ENCODE peak calls at places on chromosome 5, in four cellular contexts. X is A549, W is sigmoid colon, K is heart right ventricle. V is an unnamed sample.

GRCh38 chr5:170623576-170624181 is 119.9 kb downstream of the KCNIP1 start:
- DNase-seq in X (peak; percentile 59), W (peak; percentile 70), K (no peak), V (peak; percentile 18)

GRCh38 chr5:98921947-98922508 is 6.8 kb downstream of the CHD1 start:
- DNase-seq in X (no peak), K (no peak), W (no peak), V (no peak)

GRCh38 chr5:90682278-90682677 is 123.7 kb downstream of the ADGRV1 start:
- DNase-seq in W (no peak), K (no peak), X (no peak), V (no peak)

GRCh38 chr5:32574540-32575175 is 10.7 kb upstream of the SUB1 start:
- DNase-seq in X (no peak), W (no peak), K (no peak), V (peak; percentile 23)

GRCh38 chr5:172866802-172867748 is 33.0 kb downstream of the ERGIC1 start:
- DNase-seq in K (peak; percentile 64), X (no peak), W (peak; percentile 96), V (no peak)

GRCh38 chr5:133480366-133480765 is 132.0 kb downstream of the FSTL4 start:
- DNase-seq in K (no peak), X (no peak), W (no peak), V (no peak)

GRCh38 chr5:88251048-88251711 is 17.5 kb downstream of the TMEM161B start:
- DNase-seq in K (no peak), W (no peak), X (no peak), V (no peak)

GRCh38 chr5:116947691-116948528 is 373.3 kb upstream of the SEMA6A start:
- DNase-seq in K (peak; percentile 51), X (peak; percentile 11), W (no peak), V (peak; percentile 36)

GRCh38 chr5:78979899-78980298 is 5.2 kb downstream of the ARSB start:
- DNase-seq in W (no peak), K (no peak), X (no peak), V (no peak)

GRCh38 chr5:171450423-171451246 is 31.2 kb downstream of the FGF18 start:
- DNase-seq in X (no peak), K (peak; percentile 76), W (peak; percentile 81), V (no peak)

GRCh38 chr5:121974261-121974660 is 12.5 kb downstream of the SRFBP1 start:
- DNase-seq in K (no peak), X (no peak), W (no peak), V (no peak)

GRCh38 chr5:176171171-176171760 is 67.0 kb upstream of the SIMC1 start:
- DNase-seq in X (no peak), K (no peak), W (no peak), V (no peak)

GRCh38 chr5:65987982-65988381 is 61.6 kb downstream of the ERBIN start:
- DNase-seq in W (no peak), K (no peak), X (no peak), V (no peak)

GRCh38 chr5:96963267-96963666 is 27.4 kb downstream of the LNPEP start:
- DNase-seq in X (no peak), K (peak; percentile 85), W (peak; percentile 75), V (no peak)

GRCh38 chr5:158727771-158728311 is 371.9 kb downstream of the EBF1 start:
- DNase-seq in K (peak; percentile 75), X (no peak), W (peak; percentile 85), V (no peak)

GRCh38 chr5:5063533-5063953 is 76.6 kb upstream of the ADAMTS16 start:
- DNase-seq in W (no peak), X (peak; percentile 9), K (no peak), V (no peak)

GRCh38 chr5:15116996-15117395 is 245.4 kb upstream of the ANKH start:
- DNase-seq in X (no peak), W (no peak), K (no peak), V (no peak)

GRCh38 chr5:115132465-115132864 is 37.2 kb downstream of the TRIM36 start:
- DNase-seq in W (no peak), X (no peak), K (no peak), V (no peak)

GRCh38 chr5:158869092-158869491 is 230.6 kb downstream of the EBF1 start:
- DNase-seq in X (no peak), K (no peak), W (no peak), V (no peak)

GRCh38 chr5:1494780-1495524 is 28.8 kb downstream of the LPCAT1 start:
- DNase-seq in K (no peak), W (no peak), X (no peak), V (no peak)

GRCh38 chr5:177458912-177459350 is 12.3 kb downstream of the PRR7 start:
- DNase-seq in K (no peak), W (peak; percentile 73), X (no peak), V (no peak)

GRCh38 chr5:55344392-55344992 is 36.7 kb downstream of the MTREX start:
- DNase-seq in X (peak; percentile 21), W (peak; percentile 69), K (peak; percentile 47), V (peak; percentile 74)

GRCh38 chr5:122972877-122973276 is 63.6 kb downstream of the PPIC start:
- DNase-seq in X (no peak), K (no peak), W (no peak), V (no peak)

GRCh38 chr5:43514471-43514815 is 505 bp downstream of the C5orf34 start:
- DNase-seq in X (peak; percentile 49), W (no peak), K (no peak), V (no peak)

GRCh38 chr5:151686673-151687378 is at the start of gene SPARC:
- DNase-seq in W (peak; percentile 94), K (peak; percentile 87), X (no peak), V (peak; percentile 55)
- TF ChIP-seq CTCF in W (no peak), K (no peak), X (no peak), V (no peak)

GRCh38 chr5:140243855-140244254 is 59.0 kb downstream of the PFDN1 start:
- DNase-seq in K (no peak), X (no peak), W (peak; percentile 70), V (no peak)

GRCh38 chr5:140244525-140245025 is 58.3 kb downstream of the PFDN1 start:
- DNase-seq in X (peak; percentile 69), W (peak; percentile 96), K (peak; percentile 92), V (peak; percentile 90)

GRCh38 chr5:140245926-140246325 is 57.0 kb downstream of the PFDN1 start:
- DNase-seq in W (no peak), K (no peak), X (no peak), V (no peak)

GRCh38 chr5:140246378-140247122 is 56.4 kb downstream of the PFDN1 start:
- DNase-seq in W (peak; percentile 89), X (no peak), K (peak; percentile 59), V (no peak)

DNA sequence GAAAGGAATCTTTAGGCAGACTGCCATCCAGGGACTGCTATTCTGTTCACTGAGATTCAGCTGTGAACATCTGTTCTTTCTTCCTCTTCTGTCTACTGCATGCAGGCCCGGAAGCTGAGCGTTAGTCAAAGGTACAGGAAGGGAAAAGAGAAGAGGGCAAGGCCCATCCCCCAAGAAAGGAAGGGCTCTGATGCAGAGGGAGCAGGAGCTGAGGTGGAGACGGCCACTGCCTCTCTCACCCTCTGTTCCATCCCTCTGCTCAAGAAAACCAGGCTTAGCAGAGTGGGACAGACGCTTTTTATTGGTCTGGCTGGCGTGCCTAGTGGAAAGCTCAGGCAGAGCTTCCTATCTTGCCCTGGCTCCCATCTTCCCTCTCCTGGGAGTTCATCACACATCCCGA is 57.5 kb downstream of the PFDN1 start:
- DNase-seq in W (peak; percentile 73), X (no peak), K (no peak), V (no peak)
- H3K4me1 ChIP-seq in W (peaks cover 79% of the 10 kb centered on the region), X (peaks cover 25% of the 10 kb centered on the region), K (peaks cover 49% of the 10 kb centered on the region), V (peaks cover 4% of the 10 kb centered on the region)

DNA sequence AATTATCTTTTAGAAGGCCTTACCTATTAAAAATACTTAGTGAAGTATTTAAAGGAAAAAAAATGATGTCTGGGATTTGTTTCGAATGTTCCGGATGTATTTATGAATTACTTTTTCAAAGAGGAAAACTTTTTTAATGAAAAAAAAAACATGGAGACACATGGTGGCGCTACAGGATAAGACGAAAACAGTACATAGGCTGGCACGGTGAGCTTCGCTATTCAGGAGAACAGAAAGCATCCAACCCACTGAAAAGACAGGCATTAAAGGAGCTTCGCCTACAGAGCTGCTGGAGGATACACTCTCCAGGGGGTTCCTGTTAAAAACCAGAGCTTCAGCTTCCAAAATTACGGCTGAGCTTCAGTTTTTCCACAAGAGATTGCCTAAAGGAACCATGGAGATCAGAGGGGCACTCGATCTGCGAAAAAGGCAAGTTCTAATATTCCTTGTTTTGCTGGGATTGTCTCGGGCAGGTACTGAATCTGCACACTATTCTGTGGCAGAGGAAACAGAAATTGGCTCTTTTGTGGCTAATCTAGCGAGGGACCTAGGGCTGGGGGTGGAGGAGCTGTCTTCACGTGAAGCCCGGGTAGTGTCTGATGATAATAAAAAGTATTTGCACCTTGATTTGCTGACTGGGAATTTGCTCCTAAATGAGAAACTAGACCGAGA is at the start of gene PCDHB14:
- DNase-seq in K (no peak), X (no peak), W (no peak), V (no peak)
- TF ChIP-seq CTCF in K (no peak), X (peak; percentile 32), W (no peak), V (no peak)

DNA sequence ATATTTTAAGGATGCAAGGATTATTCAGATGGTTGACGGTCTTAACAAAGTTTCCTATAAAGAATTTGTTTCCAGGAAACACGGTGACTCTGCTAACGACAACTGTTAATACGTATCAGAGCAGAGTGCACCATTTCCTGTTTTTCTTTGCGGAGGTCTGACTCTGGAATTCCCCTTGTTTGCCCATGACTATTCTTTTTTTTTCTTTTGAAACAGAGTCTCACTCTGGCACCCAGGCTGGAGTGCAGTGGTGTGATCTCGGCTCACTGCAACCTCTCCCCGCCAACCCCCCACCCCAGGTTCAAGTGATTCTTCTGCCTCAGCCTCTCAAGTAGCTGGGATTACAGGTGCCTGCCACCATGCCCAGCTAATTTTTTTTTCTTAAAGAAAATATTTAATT is 115.9 kb downstream of the CDC42SE2 start:
- DNase-seq in K (peak; percentile 41), X (peak; percentile 27), W (no peak), V (no peak)
- H3K4me1 ChIP-seq in K (no peaks in the 10 kb centered on the region), X (peaks cover 49% of the 10 kb centered on the region), W (peaks cover 14% of the 10 kb centered on the region), V (no peaks in the 10 kb centered on the region)

GRCh38 chr5:53991942-53992341 is 318.4 kb downstream of the ARL15 start:
- DNase-seq in X (no peak), K (no peak), W (no peak), V (no peak)
- TF ChIP-seq CTCF in X (peak; percentile 22), K (no peak), W (no peak), V (peak; percentile 21)

DNA sequence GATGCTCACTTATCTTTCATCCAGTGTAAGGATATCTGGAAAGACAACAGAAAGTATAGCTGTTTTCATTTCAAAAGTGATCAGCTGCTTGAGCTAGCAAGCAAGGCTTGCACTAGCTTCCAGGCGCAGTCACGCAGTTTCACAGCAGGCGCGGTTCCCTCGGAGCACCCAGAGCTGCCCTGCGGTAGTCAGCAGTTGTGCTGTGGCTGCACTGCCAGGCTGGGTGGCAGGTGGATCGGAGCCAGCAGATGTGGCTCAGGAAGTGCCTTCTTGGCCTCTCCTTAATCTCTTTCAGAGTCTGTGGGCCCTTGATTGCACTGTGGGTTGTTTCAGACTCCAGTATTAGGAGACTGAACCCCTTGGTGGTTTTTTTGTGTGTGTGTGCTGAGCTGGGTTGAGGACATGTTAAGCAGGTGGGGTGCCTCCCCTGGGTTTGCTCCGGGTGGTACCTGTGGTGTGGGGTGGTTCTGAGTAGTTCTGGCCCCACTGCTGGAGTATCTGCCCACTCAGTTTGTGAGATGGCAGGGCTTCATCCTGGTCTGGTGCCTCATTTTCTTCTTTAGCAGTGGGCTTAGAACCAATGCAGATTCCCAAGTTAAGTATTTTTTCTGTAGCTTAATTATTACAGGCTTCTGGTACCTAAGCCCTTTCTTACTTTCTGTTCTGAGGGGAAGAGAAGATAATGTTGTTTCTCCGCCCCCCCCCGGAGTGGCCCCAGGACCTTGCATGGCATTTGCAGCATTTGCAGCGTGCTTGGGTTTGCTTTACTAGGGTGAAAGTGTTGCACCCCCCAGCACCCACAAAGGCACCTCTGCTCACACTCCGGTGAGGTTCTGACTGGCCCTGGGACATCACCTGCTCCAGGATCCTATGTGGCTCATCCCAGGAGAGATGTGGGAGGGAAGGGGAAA is 16.4 kb downstream of the TENT4A start:
- DNase-seq in W (peak; percentile 69), K (no peak), X (no peak), V (no peak)
- H3K4me1 ChIP-seq in W (peaks cover 78% of the 10 kb centered on the region), K (peaks cover 12% of the 10 kb centered on the region), X (peaks cover 39% of the 10 kb centered on the region), V (peaks cover 5% of the 10 kb centered on the region)